ENCODE peak calls at places on chromosomes 13 and 19, in nine cellular contexts. Z is lower leg skin, W is adrenal gland, M is A549, O is uterus, S is body of pancreas, V is vagina, Q is GM12878, A is Peyer's patch. X is an unnamed sample.

GRCh38 chr19:1084024-1084868 is 10.9 kb downstream of the POLR2E start:
- DNase-seq in Z (no peak), W (no peak), M (no peak), O (no peak), S (peak; percentile 43), V (no peak), Q (no peak), A (no peak), X (no peak)

GRCh38 chr19:50702870-50703829 is 16.5 kb downstream of the SHANK1 start:
- DNase-seq in Z (no peak), W (no peak), M (no peak), O (no peak), S (no peak), V (no peak), Q (no peak), A (no peak), X (no peak)

GRCh38 chr19:29804493-29804892 is 7.3 kb upstream of the CCNE1 start:
- DNase-seq in Z (no peak), W (no peak), M (no peak), O (no peak), S (no peak), V (no peak), Q (peak; percentile 53), A (no peak), X (no peak)

GRCh38 chr13:31110617-31111016 is 51.1 kb downstream of the HSPH1 start:
- DNase-seq in Z (no peak), W (no peak), M (no peak), O (no peak), S (no peak), V (no peak), Q (no peak), A (no peak), X (no peak)

GRCh38 chr13:31891472-31891871 is 140.1 kb upstream of the FRY start:
- DNase-seq in Z (no peak), W (no peak), M (no peak), O (no peak), S (peak; percentile 23), V (no peak), Q (no peak), A (no peak), X (no peak)

GRCh38 chr13:85997587-85997986 is 198.4 kb upstream of the SLITRK6 start:
- DNase-seq in Z (no peak), W (no peak), M (no peak), O (no peak), S (no peak), V (no peak), Q (no peak), A (no peak), X (no peak)

GRCh38 chr19:51141181-51141580 is 920 bp upstream of the SIGLEC7 start:
- DNase-seq in Z (no peak), W (no peak), M (no peak), O (no peak), S (no peak), V (no peak), Q (no peak), A (no peak), X (no peak)

GRCh38 chr13:85140192-85140591 is 659.0 kb downstream of the SLITRK6 start:
- DNase-seq in Z (no peak), W (no peak), M (no peak), O (no peak), S (no peak), V (no peak), Q (no peak), A (no peak), X (no peak)

GRCh38 chr19:39916851-39917396 is 17.5 kb downstream of the FCGBP start:
- DNase-seq in Z (no peak), W (no peak), M (no peak), O (no peak), S (no peak), V (peak; percentile 70), Q (no peak), A (no peak), X (peak; percentile 75)

GRCh38 chr19:13797870-13798269 is 2.6 kb downstream of the ZSWIM4 start:
- DNase-seq in Z (no peak), W (peak; percentile 67), M (no peak), O (peak; percentile 52), S (no peak), V (no peak), Q (no peak), A (no peak), X (no peak)

GRCh38 chr19:42185281-42185680 is 32.2 kb downstream of the DEDD2 start:
- DNase-seq in Z (no peak), W (no peak), M (no peak), O (no peak), S (no peak), V (no peak), Q (no peak), A (peak; percentile 27), X (no peak)

GRCh38 chr13:26075498-26075897 is 23.7 kb upstream of the SHISA2 start:
- DNase-seq in Z (no peak), W (no peak), M (no peak), O (no peak), S (no peak), V (no peak), Q (no peak), A (no peak), X (no peak)

GRCh38 chr19:16605552-16605951 is 22.5 kb downstream of the MED26 start:
- DNase-seq in Z (no peak), W (peak; percentile 71), M (no peak), O (peak; percentile 44), S (peak; percentile 36), V (no peak), Q (no peak), A (no peak), X (no peak)

GRCh38 chr19:18562086-18562485 is 4.4 kb downstream of the KXD1 start:
- DNase-seq in Z (no peak), W (peak; percentile 37), M (no peak), O (no peak), S (no peak), V (no peak), Q (no peak), A (no peak), X (no peak)

GRCh38 chr19:18559685-18560084 is 2.0 kb downstream of the KXD1 start:
- DNase-seq in Z (no peak), W (no peak), M (no peak), O (no peak), S (no peak), V (no peak), Q (no peak), A (no peak), X (no peak)

GRCh38 chr19:18558595-18558994 is 925 bp downstream of the KXD1 start:
- DNase-seq in Z (no peak), W (no peak), M (no peak), O (no peak), S (no peak), V (no peak), Q (no peak), A (no peak), X (no peak)

GRCh38 chr19:18558202-18558555 is 509 bp downstream of the KXD1 start:
- DNase-seq in Z (no peak), W (no peak), M (no peak), O (no peak), S (no peak), V (no peak), Q (no peak), A (no peak), X (no peak)

GRCh38 chr19:18557474-18558201 is at the start of gene KXD1:
- DNase-seq in Z (peak; percentile 98), W (peak; percentile 100), M (peak; percentile 83), O (peak; percentile 98), S (peak; percentile 99), V (no peak), Q (peak; percentile 98), A (peak; percentile 99), X (peak; percentile 99)
- TF ChIP-seq POLR2A in Z (no peak), W (peak; percentile 77), M (peak; percentile 71), O (peak; percentile 70), S (peak; percentile 59), V (peak; percentile 63), Q (peak; percentile 92), A (peak; percentile 74), X (peak; percentile 77)

DNA sequence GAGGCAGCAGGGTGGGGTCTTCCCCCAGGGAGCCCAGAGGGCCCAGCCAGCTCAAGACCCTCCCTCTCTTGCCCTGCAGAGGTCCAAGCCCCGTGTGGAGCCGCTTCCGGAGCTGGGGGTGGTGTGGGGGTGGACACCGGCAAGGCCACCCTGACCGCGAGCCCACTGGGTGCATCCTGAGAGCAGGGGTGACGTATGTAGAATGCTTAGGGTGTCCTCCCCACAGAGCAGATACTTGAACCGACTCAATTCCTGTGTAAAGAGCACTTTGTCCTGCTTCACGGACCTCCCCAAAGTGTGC is 14.8 kb downstream of the UBXN6 start:
- DNase-seq in Z (no peak), W (no peak), M (no peak), O (no peak), S (no peak), V (no peak), Q (no peak), A (no peak), X (no peak)
- TF ChIP-seq POLR2A in Z (no peak), W (no peak), M (no peak), O (no peak), S (no peak), V (no peak), Q (peak; percentile 1), A (no peak), X (no peak)

DNA sequence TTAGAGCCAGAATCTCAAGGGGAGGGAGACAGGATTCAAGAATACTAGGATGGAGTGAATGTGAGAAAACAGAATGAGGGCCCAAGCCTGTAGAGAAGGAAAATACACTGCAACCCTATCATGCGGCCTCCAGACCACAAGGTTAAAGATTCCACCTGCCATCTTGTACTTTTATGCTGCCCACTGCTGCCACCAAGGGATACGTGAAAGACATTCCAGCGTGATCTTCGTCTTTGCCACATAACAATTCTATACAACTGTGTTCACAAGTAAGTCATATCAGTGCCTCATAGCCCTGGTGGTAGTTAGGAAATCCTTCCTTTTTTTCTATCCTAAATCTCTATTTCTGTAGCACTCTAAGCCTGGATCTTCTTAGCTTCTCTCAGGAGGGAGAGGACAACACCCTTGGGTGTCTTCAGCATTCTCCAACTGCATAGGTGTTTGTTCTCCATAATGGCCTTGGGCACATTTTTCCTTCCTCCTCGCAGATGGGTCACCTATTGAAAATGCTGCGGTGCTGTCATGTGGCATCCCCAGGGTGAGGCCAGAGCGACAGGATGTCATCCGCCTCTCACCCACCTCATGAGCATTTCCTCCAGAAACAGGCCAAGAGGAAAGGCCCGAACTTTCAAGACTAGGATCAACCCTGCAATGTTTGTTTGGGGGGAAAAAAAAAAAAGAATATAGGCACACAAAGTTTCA is 13.6 kb downstream of the TPT1 start:
- DNase-seq in Z (no peak), W (no peak), M (no peak), O (no peak), S (no peak), V (no peak), Q (no peak), A (no peak), X (no peak)
- TF ChIP-seq POLR2A in Z (no peak), W (no peak), M (no peak), O (no peak), S (no peak), V (no peak), Q (no peak), A (no peak), X (no peak)

DNA sequence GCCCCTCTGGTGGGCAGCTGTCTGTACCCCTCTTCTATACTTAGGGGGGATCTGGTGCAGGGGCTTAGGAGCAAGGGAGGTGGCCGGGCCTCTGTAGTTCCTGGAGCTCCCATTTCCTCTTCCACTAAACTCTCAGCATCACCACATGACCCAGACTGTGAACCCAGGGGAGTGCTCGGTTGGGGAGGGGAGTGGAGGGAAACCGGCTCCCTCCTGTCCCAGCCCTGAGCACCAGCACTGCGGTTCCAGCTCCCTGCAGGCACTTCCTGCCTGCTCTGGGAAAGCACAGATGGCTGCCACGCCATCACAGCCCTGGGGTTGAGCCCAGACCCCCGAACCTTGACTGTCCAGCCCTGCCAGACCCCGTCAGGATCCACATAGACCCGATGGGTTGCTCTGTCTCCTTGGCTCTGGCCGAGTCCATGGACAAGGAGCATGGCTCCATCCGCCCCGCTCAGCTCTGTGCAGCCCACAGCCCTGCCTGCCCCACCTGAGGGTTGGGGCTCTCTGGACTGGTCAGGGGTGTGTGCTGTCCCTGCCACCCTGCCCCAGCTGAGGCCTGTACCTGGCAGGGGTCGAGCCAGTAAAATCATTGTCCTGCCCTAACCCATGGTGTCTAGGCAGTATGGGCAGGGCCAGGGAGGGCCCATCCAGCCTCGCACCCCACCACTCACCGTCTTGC is 36.0 kb upstream of the SLC7A10 start:
- DNase-seq in Z (no peak), W (no peak), M (no peak), O (no peak), S (no peak), V (no peak), Q (no peak), A (no peak), X (no peak)
- TF ChIP-seq POLR2A in Z (no peak), W (no peak), M (no peak), O (no peak), S (no peak), V (no peak), Q (no peak), A (no peak), X (no peak)